ENCODE peak calls at places on chromosomes 6 and 20, in eight cellular contexts. D, Z, I, S, M, N, L and O are unnamed samples.
A peak's percentile ranks its signal among the peaks of the same experiment; 100 is the strongest.

GRCh38 chr20:2289475-2289874 is 6.3 kb upstream of the TGM3 start:
- DNase-seq in D (no peak), Z (no peak), I (no peak), S (no peak), M (no peak), N (no peak), L (no peak), O (no peak)

GRCh38 chr20:62444286-62444685 is 16.9 kb upstream of the RBBP8NL start:
- DNase-seq in D (no peak), Z (no peak), I (no peak), S (no peak), M (no peak), N (no peak), L (no peak), O (no peak)

GRCh38 chr6:3377536-3378397 is 79.1 kb downstream of the SLC22A23 start:
- DNase-seq in D (no peak), Z (no peak), I (no peak), S (no peak), M (peak; percentile 16), N (no peak), L (no peak), O (no peak)

GRCh38 chr6:148874698-148875293 is 128.0 kb downstream of the UST start:
- DNase-seq in D (no peak), Z (no peak), I (no peak), S (no peak), M (peak; percentile 15), N (no peak), L (no peak), O (no peak)

GRCh38 chr20:38138086-38138777 is 26.8 kb downstream of the TGM2 start:
- DNase-seq in D (peak; percentile 15), Z (no peak), I (no peak), S (no peak), M (no peak), N (no peak), L (no peak), O (no peak)

GRCh38 chr6:35054743-35055130 is 86.4 kb downstream of the TCP11 start:
- DNase-seq in D (no peak), Z (no peak), I (no peak), S (no peak), M (no peak), N (no peak), L (no peak), O (no peak)

GRCh38 chr20:6575912-6576391 is 191.5 kb upstream of the BMP2 start:
- DNase-seq in D (no peak), Z (no peak), I (no peak), S (no peak), M (peak; percentile 86), N (no peak), L (no peak), O (no peak)

GRCh38 chr6:169868458-169868857 is 117.0 kb downstream of the ERMARD start:
- DNase-seq in D (peak; percentile 43), Z (peak; percentile 34), I (peak; percentile 6), S (no peak), M (no peak), N (peak; percentile 65), L (no peak), O (peak; percentile 62)

GRCh38 chr20:41176711-41177552 is 39.6 kb downstream of the PLCG1 start:
- DNase-seq in D (no peak), Z (no peak), I (no peak), S (no peak), M (no peak), N (no peak), L (no peak), O (no peak)

GRCh38 chr6:27451660-27452390 is 21.1 kb downstream of the ZNF184 start:
- DNase-seq in D (no peak), Z (no peak), I (no peak), S (no peak), M (no peak), N (no peak), L (no peak), O (no peak)

GRCh38 chr6:158627940-158628211 is 16.7 kb downstream of the DYNLT1 start:
- DNase-seq in D (no peak), Z (no peak), I (no peak), S (no peak), M (no peak), N (no peak), L (no peak), O (peak; percentile 18)

GRCh38 chr6:122995930-122996796 is at the start of gene CLVS2:
- DNase-seq in D (no peak), Z (no peak), I (no peak), S (peak; percentile 14), M (peak; percentile 30), N (peak; percentile 15), L (no peak), O (no peak)

GRCh38 chr20:45450097-45450818 is 19.3 kb upstream of the WFDC2 start:
- DNase-seq in D (no peak), Z (no peak), I (no peak), S (peak; percentile 23), M (peak; percentile 54), N (peak; percentile 45), L (peak; percentile 53), O (peak; percentile 32)

GRCh38 chr20:16378122-16378521 is 195.1 kb downstream of the KIF16B start:
- DNase-seq in D (no peak), Z (no peak), I (no peak), S (no peak), M (no peak), N (no peak), L (no peak), O (no peak)

GRCh38 chr6:4274382-4275082 is 139.2 kb upstream of the ECI2 start:
- DNase-seq in D (no peak), Z (no peak), I (no peak), S (no peak), M (peak; percentile 76), N (no peak), L (no peak), O (no peak)

GRCh38 chr20:58907481-58908137 is 55.1 kb downstream of the GNAS start:
- DNase-seq in D (peak; percentile 90), Z (peak; percentile 48), I (peak; percentile 55), S (peak; percentile 75), M (peak; percentile 99), N (peak; percentile 87), L (peak; percentile 86), O (peak; percentile 88)

GRCh38 chr6:26272171-26272631 is 92.8 kb upstream of the BTN3A2 start:
- DNase-seq in D (peak; percentile 46), Z (peak; percentile 56), I (peak; percentile 43), S (no peak), M (no peak), N (no peak), L (no peak), O (no peak)

GRCh38 chr6:108654465-108655106 is 93.9 kb downstream of the FOXO3 start:
- DNase-seq in D (no peak), Z (no peak), I (no peak), S (no peak), M (peak; percentile 62), N (no peak), L (no peak), O (no peak)

GRCh38 chr20:30811896-30812671 is 445.4 kb upstream of the DEFB115 start:
- DNase-seq in D (peak; percentile 37), Z (no peak), I (no peak), S (no peak), M (peak; percentile 45), N (peak; percentile 45), L (no peak), O (peak; percentile 38)

GRCh38 chr6:21149460-21149859 is 444.1 kb upstream of the SOX4 start:
- DNase-seq in D (no peak), Z (no peak), I (no peak), S (peak; percentile 96), M (peak; percentile 19), N (no peak), L (no peak), O (no peak)

GRCh38 chr20:59135093-59135492 is 28.5 kb upstream of the ZNF831 start:
- DNase-seq in D (no peak), Z (no peak), I (no peak), S (no peak), M (no peak), N (no peak), L (no peak), O (no peak)

GRCh38 chr6:44630125-44631028 is 242.9 kb downstream of the CDC5L start:
- DNase-seq in D (peak; percentile 36), Z (no peak), I (no peak), S (no peak), M (peak; percentile 71), N (peak; percentile 38), L (peak; percentile 30), O (peak; percentile 47)

GRCh38 chr20:5884465-5885335 is 65.6 kb downstream of the TRMT6 start:
- DNase-seq in D (no peak), Z (no peak), I (no peak), S (no peak), M (no peak), N (no peak), L (no peak), O (no peak)

GRCh38 chr6:62492192-62492822 is 206.3 kb upstream of the KHDRBS2 start:
- DNase-seq in D (no peak), Z (no peak), I (no peak), S (no peak), M (no peak), N (no peak), L (no peak), O (no peak)

GRCh38 chr20:1333462-1334369 is 4.8 kb upstream of the SDCBP2 start:
- DNase-seq in D (no peak), Z (no peak), I (no peak), S (no peak), M (no peak), N (no peak), L (no peak), O (no peak)

GRCh38 chr20:54407446-54407845 is 67.9 kb upstream of the DOK5 start:
- DNase-seq in D (no peak), Z (no peak), I (no peak), S (no peak), M (no peak), N (no peak), L (no peak), O (no peak)

GRCh38 chr20:37142708-37143107 is 36.4 kb upstream of the RPN2 start:
- DNase-seq in D (no peak), Z (no peak), I (no peak), S (no peak), M (peak; percentile 34), N (no peak), L (no peak), O (no peak)

GRCh38 chr20:34713194-34713943 is 9.2 kb downstream of the TP53INP2 start:
- DNase-seq in D (no peak), Z (no peak), I (no peak), S (peak; percentile 99), M (peak; percentile 100), N (no peak), L (no peak), O (no peak)

GRCh38 chr6:40898073-40898472 is 140.9 kb downstream of the UNC5CL start:
- DNase-seq in D (no peak), Z (no peak), I (no peak), S (no peak), M (no peak), N (no peak), L (no peak), O (no peak)

GRCh38 chr20:41344938-41345728 is 4.5 kb downstream of the LPIN3 start:
- DNase-seq in D (no peak), Z (no peak), I (no peak), S (no peak), M (no peak), N (no peak), L (no peak), O (no peak)

GRCh38 chr6:72522735-72523141 is 99.1 kb upstream of the KCNQ5 start:
- DNase-seq in D (no peak), Z (no peak), I (no peak), S (no peak), M (peak; percentile 1), N (peak; percentile 14), L (peak; percentile 48), O (peak; percentile 23)

GRCh38 chr6:92777146-92777740 is 642.1 kb downstream of the EPHA7 start:
- DNase-seq in D (no peak), Z (no peak), I (no peak), S (no peak), M (peak; percentile 18), N (no peak), L (peak; percentile 52), O (peak; percentile 3)

GRCh38 chr6:5191222-5191621 is 69.5 kb downstream of the LYRM4 start:
- DNase-seq in D (no peak), Z (no peak), I (no peak), S (no peak), M (peak; percentile 61), N (peak; percentile 14), L (no peak), O (peak; percentile 26)

GRCh38 chr6:155765275-155766194 is 309.9 kb upstream of the NOX3 start:
- DNase-seq in D (no peak), Z (no peak), I (no peak), S (peak; percentile 39), M (peak; percentile 84), N (no peak), L (no peak), O (no peak)